ENCODE peak calls at places on chromosome 20, in seven cellular contexts. Q is LNCaP clone FGC; Z is nucleus accumbens; Y is activated gamma-delta T cell treated with anti-CD3 and anti-CD28 coated beads, Interleukin-2, amount 50 U/mL, for 16 hours; O is posterior cingulate gyrus; V is stimulated activated CD4-positive, alpha-beta T cell treated with anti-CD3 and anti-CD28 coated beads, Interleukin-15, amount 100 ng/mL, for 1 hour; F is memory B cell. J is an unnamed sample.

GRCh38 chr20:4135385-4136077 is 120.2 kb upstream of the RNF24 start:
- DNase-seq in Q (no peak), Z (no peak), Y (no peak), O (no peak), V (no peak), F (no peak), J (peak)

GRCh38 chr20:34129518-34130162 is 17.6 kb upstream of the EIF2S2 start:
- DNase-seq in Q (peak), Z (no peak), Y (peak), O (peak), V (peak), F (peak), J (peak)

GRCh38 chr20:6053776-6054688 is at the start of gene LRRN4:
- DNase-seq in Q (no peak), Z (no peak), Y (no peak), O (no peak), V (no peak), F (no peak), J (no peak)

GRCh38 chr20:17059465-17059864 is 167.4 kb upstream of the PCSK2 start:
- DNase-seq in Q (no peak), Z (no peak), Y (no peak), O (no peak), V (no peak), F (no peak), J (peak)

GRCh38 chr20:51005214-51005613 is 17.7 kb downstream of the KCNG1 start:
- DNase-seq in Q (no peak), Z (no peak), Y (no peak), O (no peak), V (no peak), F (no peak), J (no peak)

GRCh38 chr20:10572853-10573252 is 100.9 kb downstream of the JAG1 start:
- DNase-seq in Q (no peak), Z (no peak), Y (no peak), O (no peak), V (no peak), F (no peak), J (no peak)

GRCh38 chr20:40470313-40471260 is 218.4 kb downstream of the MAFB start:
- DNase-seq in Q (no peak), Z (no peak), Y (no peak), O (no peak), V (no peak), F (no peak), J (no peak)

GRCh38 chr20:25750765-25751696 is 54.4 kb upstream of the ZNF337 start:
- DNase-seq in Q (no peak), Z (peak), Y (peak), O (peak), V (peak), F (no peak), J (no peak)

J was measured in SJSA1.